ENCODE peak calls at places on chromosome 17, in five cellular contexts. One of them, this sample, is unnamed.

GRCh38 chr17:32461853-32462617 is 17.7 kb downstream of the PSMD11 start:
- DNase-seq in GM19239: peak; percentile 31
- DNase-seq in HAP-1: peak; percentile 83
- DNase-seq in endothelial cell: peak; percentile 69
- DNase-seq in activated CD4-positive, alpha-beta T cell treated with anti-CD3 and anti-CD28 coated beads, Interleukin-2, amount 50 U/mL, for 1 hour: peak; percentile 71
- DNase-seq in this sample: no peak

GRCh38 chr17:20095366-20096080 is 86.4 kb downstream of the SPECC1 start:
- DNase-seq in GM19239: no peak
- DNase-seq in HAP-1: peak; percentile 68
- DNase-seq in endothelial cell: peak; percentile 60
- DNase-seq in activated CD4-positive, alpha-beta T cell treated with anti-CD3 and anti-CD28 coated beads, Interleukin-2, amount 50 U/mL, for 1 hour: no peak
- DNase-seq in this sample: peak; percentile 21

GRCh38 chr17:48749621-48750553 is 21.3 kb upstream of the HOXB13 start:
- DNase-seq in GM19239: no peak
- DNase-seq in HAP-1: no peak
- DNase-seq in endothelial cell: no peak
- DNase-seq in activated CD4-positive, alpha-beta T cell treated with anti-CD3 and anti-CD28 coated beads, Interleukin-2, amount 50 U/mL, for 1 hour: no peak
- DNase-seq in this sample: no peak

GRCh38 chr17:19440421-19440820 is 29.4 kb downstream of the RNF112 start:
- DNase-seq in GM19239: no peak
- DNase-seq in HAP-1: no peak
- DNase-seq in endothelial cell: no peak
- DNase-seq in activated CD4-positive, alpha-beta T cell treated with anti-CD3 and anti-CD28 coated beads, Interleukin-2, amount 50 U/mL, for 1 hour: no peak
- DNase-seq in this sample: no peak

GRCh38 chr17:956905-957304 is 22.7 kb downstream of the NXN start:
- DNase-seq in GM19239: no peak
- DNase-seq in HAP-1: no peak
- DNase-seq in endothelial cell: no peak
- DNase-seq in activated CD4-positive, alpha-beta T cell treated with anti-CD3 and anti-CD28 coated beads, Interleukin-2, amount 50 U/mL, for 1 hour: no peak
- DNase-seq in this sample: no peak

GRCh38 chr17:36824678-36825091 is 112.6 kb upstream of the LHX1 start:
- DNase-seq in GM19239: no peak
- DNase-seq in HAP-1: no peak
- DNase-seq in endothelial cell: no peak
- DNase-seq in activated CD4-positive, alpha-beta T cell treated with anti-CD3 and anti-CD28 coated beads, Interleukin-2, amount 50 U/mL, for 1 hour: no peak
- DNase-seq in this sample: no peak

GRCh38 chr17:50208611-50209061 is 7.2 kb upstream of the COL1A1 start:
- DNase-seq in GM19239: no peak
- DNase-seq in HAP-1: no peak
- DNase-seq in endothelial cell: no peak
- DNase-seq in activated CD4-positive, alpha-beta T cell treated with anti-CD3 and anti-CD28 coated beads, Interleukin-2, amount 50 U/mL, for 1 hour: no peak
- DNase-seq in this sample: no peak

GRCh38 chr17:68096111-68096510 is 60.6 kb downstream of the KPNA2 start:
- DNase-seq in GM19239: no peak
- DNase-seq in HAP-1: no peak
- DNase-seq in endothelial cell: no peak
- DNase-seq in activated CD4-positive, alpha-beta T cell treated with anti-CD3 and anti-CD28 coated beads, Interleukin-2, amount 50 U/mL, for 1 hour: no peak
- DNase-seq in this sample: no peak

GRCh38 chr17:28551421-28552186 is 820 bp downstream of the UNC119 start:
- DNase-seq in GM19239: no peak
- DNase-seq in HAP-1: peak; percentile 46
- DNase-seq in endothelial cell: no peak
- DNase-seq in activated CD4-positive, alpha-beta T cell treated with anti-CD3 and anti-CD28 coated beads, Interleukin-2, amount 50 U/mL, for 1 hour: no peak
- DNase-seq in this sample: peak; percentile 77